ENCODE peak calls at places on chromosomes 3 and 15, in nine cellular contexts. One of them, this sample, is unnamed.

GRCh38 chr3:146067048-146067447 is 93.9 kb downstream of the PLOD2 start:
- DNase-seq in left lung: no peak
- DNase-seq in astrocyte: peak; percentile 76
- DNase-seq in nephron progenitor cell: no peak
- DNase-seq in Panc1: no peak
- DNase-seq in tibial nerve: no peak
- DNase-seq in heart right ventricle: no peak
- DNase-seq in retinal pigment epithelial cell: no peak
- DNase-seq in AG10803: peak; percentile 75
- DNase-seq in this sample: no peak

GRCh38 chr3:106711650-106712049 is 665.6 kb upstream of the CCDC54 start:
- DNase-seq in left lung: no peak
- DNase-seq in astrocyte: peak; percentile 88
- DNase-seq in nephron progenitor cell: no peak
- DNase-seq in Panc1: no peak
- DNase-seq in tibial nerve: no peak
- DNase-seq in heart right ventricle: no peak
- DNase-seq in retinal pigment epithelial cell: no peak
- DNase-seq in AG10803: peak; percentile 67
- DNase-seq in this sample: no peak

GRCh38 chr3:58144478-58145142 is 66.2 kb downstream of the DNASE1L3 start:
- DNase-seq in left lung: no peak
- DNase-seq in astrocyte: no peak
- DNase-seq in nephron progenitor cell: no peak
- DNase-seq in Panc1: no peak
- DNase-seq in tibial nerve: no peak
- DNase-seq in heart right ventricle: no peak
- DNase-seq in retinal pigment epithelial cell: no peak
- DNase-seq in AG10803: no peak
- DNase-seq in this sample: no peak

GRCh38 chr15:55703873-55704285 is 39.1 kb downstream of the PRTG start:
- DNase-seq in left lung: no peak
- DNase-seq in astrocyte: peak; percentile 64
- DNase-seq in nephron progenitor cell: no peak
- DNase-seq in Panc1: no peak
- DNase-seq in tibial nerve: no peak
- DNase-seq in heart right ventricle: no peak
- DNase-seq in retinal pigment epithelial cell: peak; percentile 59
- DNase-seq in AG10803: peak; percentile 60
- DNase-seq in this sample: no peak

GRCh38 chr3:130838898-130839572 is 54.8 kb upstream of the ATP2C1 start:
- DNase-seq in left lung: no peak
- DNase-seq in astrocyte: no peak
- DNase-seq in nephron progenitor cell: no peak
- DNase-seq in Panc1: no peak
- DNase-seq in tibial nerve: no peak
- DNase-seq in heart right ventricle: no peak
- DNase-seq in retinal pigment epithelial cell: no peak
- DNase-seq in AG10803: no peak
- DNase-seq in this sample: no peak

GRCh38 chr3:128490650-128491070 is 2.3 kb downstream of the GATA2 start:
- DNase-seq in left lung: no peak
- DNase-seq in astrocyte: no peak
- DNase-seq in nephron progenitor cell: no peak
- DNase-seq in Panc1: no peak
- DNase-seq in tibial nerve: no peak
- DNase-seq in heart right ventricle: no peak
- DNase-seq in retinal pigment epithelial cell: no peak
- DNase-seq in AG10803: no peak
- DNase-seq in this sample: no peak

GRCh38 chr15:84859143-84859542 is 25.3 kb upstream of the SLC28A1 start:
- DNase-seq in left lung: peak; percentile 74
- DNase-seq in astrocyte: no peak
- DNase-seq in nephron progenitor cell: no peak
- DNase-seq in Panc1: no peak
- DNase-seq in tibial nerve: no peak
- DNase-seq in heart right ventricle: no peak
- DNase-seq in retinal pigment epithelial cell: no peak
- DNase-seq in AG10803: no peak
- DNase-seq in this sample: no peak

GRCh38 chr3:56845505-56845904 is 43.8 kb upstream of the ARHGEF3 start:
- DNase-seq in left lung: no peak
- DNase-seq in astrocyte: no peak
- DNase-seq in nephron progenitor cell: no peak
- DNase-seq in Panc1: no peak
- DNase-seq in tibial nerve: no peak
- DNase-seq in heart right ventricle: no peak
- DNase-seq in retinal pigment epithelial cell: no peak
- DNase-seq in AG10803: peak; percentile 32
- DNase-seq in this sample: no peak

GRCh38 chr3:69357196-69357595 is 28.7 kb downstream of the FRMD4B start:
- DNase-seq in left lung: no peak
- DNase-seq in astrocyte: no peak
- DNase-seq in nephron progenitor cell: no peak
- DNase-seq in Panc1: no peak
- DNase-seq in tibial nerve: no peak
- DNase-seq in heart right ventricle: no peak
- DNase-seq in retinal pigment epithelial cell: no peak
- DNase-seq in AG10803: no peak
- DNase-seq in this sample: no peak

GRCh38 chr15:97849183-97849582 is 111.3 kb upstream of the ARRDC4 start:
- DNase-seq in left lung: no peak
- DNase-seq in astrocyte: no peak
- DNase-seq in nephron progenitor cell: no peak
- DNase-seq in Panc1: no peak
- DNase-seq in tibial nerve: no peak
- DNase-seq in heart right ventricle: no peak
- DNase-seq in retinal pigment epithelial cell: no peak
- DNase-seq in AG10803: no peak
- DNase-seq in this sample: no peak
- TF ChIP-seq CTCF in left lung: no peak
- TF ChIP-seq CTCF in astrocyte: no peak
- TF ChIP-seq CTCF in nephron progenitor cell: no peak
- TF ChIP-seq CTCF in Panc1: peak; percentile 36
- TF ChIP-seq CTCF in tibial nerve: no peak
- TF ChIP-seq CTCF in heart right ventricle: no peak
- TF ChIP-seq CTCF in retinal pigment epithelial cell: no peak
- TF ChIP-seq CTCF in AG10803: no peak
- TF ChIP-seq CTCF in this sample: no peak

GRCh38 chr15:29656636-29657475 is 165.4 kb downstream of the TJP1 start:
- DNase-seq in left lung: no peak
- DNase-seq in astrocyte: no peak
- DNase-seq in nephron progenitor cell: peak; percentile 73
- DNase-seq in Panc1: no peak
- DNase-seq in tibial nerve: no peak
- DNase-seq in heart right ventricle: no peak
- DNase-seq in retinal pigment epithelial cell: no peak
- DNase-seq in AG10803: no peak
- DNase-seq in this sample: no peak
- TF ChIP-seq CTCF in left lung: no peak
- TF ChIP-seq CTCF in astrocyte: no peak
- TF ChIP-seq CTCF in nephron progenitor cell: peak; percentile 18
- TF ChIP-seq CTCF in Panc1: peak; percentile 56
- TF ChIP-seq CTCF in tibial nerve: no peak
- TF ChIP-seq CTCF in heart right ventricle: no peak
- TF ChIP-seq CTCF in retinal pigment epithelial cell: no peak
- TF ChIP-seq CTCF in AG10803: no peak
- TF ChIP-seq CTCF in this sample: no peak

DNA sequence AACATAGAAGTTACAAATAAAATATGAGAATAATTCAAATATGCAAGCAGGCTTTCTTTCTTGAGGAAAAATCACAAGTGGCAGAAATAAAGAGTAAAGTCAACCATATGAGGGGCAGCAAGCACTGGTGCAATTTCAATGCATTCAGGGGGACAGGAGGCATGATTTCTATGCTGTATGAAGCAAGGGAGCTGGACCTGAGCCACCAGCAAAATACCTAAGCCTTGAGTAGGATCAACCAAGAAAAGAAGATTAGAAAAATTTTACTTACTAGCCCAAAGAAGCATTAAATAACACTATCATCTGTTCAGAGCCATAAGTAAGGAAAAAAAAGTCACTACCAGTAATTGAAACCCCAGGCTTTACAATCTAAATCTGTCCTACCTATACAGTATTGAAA is 6.3 kb downstream of the ADGRG7 start:
- DNase-seq in left lung: no peak
- DNase-seq in astrocyte: peak; percentile 49
- DNase-seq in nephron progenitor cell: no peak
- DNase-seq in Panc1: no peak
- DNase-seq in tibial nerve: no peak
- DNase-seq in heart right ventricle: no peak
- DNase-seq in retinal pigment epithelial cell: peak; percentile 51
- DNase-seq in AG10803: peak; percentile 50
- DNase-seq in this sample: no peak
- TF ChIP-seq CTCF in left lung: no peak
- TF ChIP-seq CTCF in astrocyte: no peak
- TF ChIP-seq CTCF in nephron progenitor cell: no peak
- TF ChIP-seq CTCF in Panc1: no peak
- TF ChIP-seq CTCF in tibial nerve: no peak
- TF ChIP-seq CTCF in heart right ventricle: no peak
- TF ChIP-seq CTCF in retinal pigment epithelial cell: no peak
- TF ChIP-seq CTCF in AG10803: no peak
- TF ChIP-seq CTCF in this sample: no peak

GRCh38 chr15:66024998-66025397 is 155.7 kb downstream of the RAB11A start:
- DNase-seq in left lung: no peak
- DNase-seq in astrocyte: peak; percentile 20
- DNase-seq in nephron progenitor cell: no peak
- DNase-seq in Panc1: no peak
- DNase-seq in tibial nerve: no peak
- DNase-seq in heart right ventricle: no peak
- DNase-seq in retinal pigment epithelial cell: no peak
- DNase-seq in AG10803: peak; percentile 12
- DNase-seq in this sample: no peak
- TF ChIP-seq CTCF in left lung: no peak
- TF ChIP-seq CTCF in astrocyte: no peak
- TF ChIP-seq CTCF in nephron progenitor cell: no peak
- TF ChIP-seq CTCF in Panc1: no peak
- TF ChIP-seq CTCF in tibial nerve: no peak
- TF ChIP-seq CTCF in heart right ventricle: no peak
- TF ChIP-seq CTCF in retinal pigment epithelial cell: no peak
- TF ChIP-seq CTCF in AG10803: no peak
- TF ChIP-seq CTCF in this sample: no peak

This sample was measured in natural killer cell.